ENCODE peak calls at places on chromosomes 12 and 14, in eight cellular contexts. One of them, this sample, is unnamed. For H3K4me1, the result is how much of the 10 kb centered on the place peaks cover.

GRCh38 chr12:57893460-57894353 is 47.2 kb upstream of the CTDSP2 start:
- DNase-seq in thyroid gland: peak
- DNase-seq in lung: peak
- DNase-seq in endodermal cell: peak
- DNase-seq in pancreas: peak
- DNase-seq in mucosa of descending colon: peak
- DNase-seq in testis: peak
- DNase-seq in naive thymus-derived CD4-positive, alpha-beta T cell: no peak
- DNase-seq in this sample: peak

GRCh38 chr12:63882844-63883243 is 38.3 kb downstream of the SRGAP1 start:
- DNase-seq in mucosa of descending colon: no peak
- DNase-seq in pancreas: peak
- DNase-seq in endodermal cell: peak
- DNase-seq in testis: no peak
- DNase-seq in lung: no peak
- DNase-seq in thyroid gland: peak
- DNase-seq in naive thymus-derived CD4-positive, alpha-beta T cell: no peak
- DNase-seq in this sample: peak

GRCh38 chr12:34598851-34599529 is 576.7 kb downstream of the ALG10 start:
- DNase-seq in lung: no peak
- DNase-seq in naive thymus-derived CD4-positive, alpha-beta T cell: no peak
- DNase-seq in testis: no peak
- DNase-seq in mucosa of descending colon: peak
- DNase-seq in thyroid gland: no peak
- DNase-seq in pancreas: no peak
- DNase-seq in endodermal cell: peak
- DNase-seq in this sample: no peak

GRCh38 chr12:90628213-90628612 is 326.8 kb downstream of the CCER1 start:
- DNase-seq in endodermal cell: no peak
- DNase-seq in testis: no peak
- DNase-seq in thyroid gland: no peak
- DNase-seq in lung: no peak
- DNase-seq in pancreas: no peak
- DNase-seq in naive thymus-derived CD4-positive, alpha-beta T cell: no peak
- DNase-seq in mucosa of descending colon: no peak
- DNase-seq in this sample: no peak

GRCh38 chr12:69330475-69331473 is 17.4 kb upstream of the LYZ start:
- DNase-seq in lung: no peak
- DNase-seq in naive thymus-derived CD4-positive, alpha-beta T cell: peak
- DNase-seq in pancreas: peak
- DNase-seq in mucosa of descending colon: peak
- DNase-seq in thyroid gland: peak
- DNase-seq in testis: peak
- DNase-seq in endodermal cell: peak
- DNase-seq in this sample: no peak

GRCh38 chr12:6828671-6829531 is 694 bp downstream of the P3H3 start:
- DNase-seq in testis: peak
- DNase-seq in endodermal cell: peak
- DNase-seq in thyroid gland: peak
- DNase-seq in naive thymus-derived CD4-positive, alpha-beta T cell: peak
- DNase-seq in mucosa of descending colon: peak
- DNase-seq in pancreas: peak
- DNase-seq in lung: no peak
- DNase-seq in this sample: peak

GRCh38 chr14:80260649-80261048 is 49.3 kb upstream of the DIO2 start:
- DNase-seq in lung: no peak
- DNase-seq in testis: no peak
- DNase-seq in mucosa of descending colon: no peak
- DNase-seq in pancreas: no peak
- DNase-seq in thyroid gland: no peak
- DNase-seq in naive thymus-derived CD4-positive, alpha-beta T cell: no peak
- DNase-seq in endodermal cell: no peak
- DNase-seq in this sample: no peak

GRCh38 chr12:27840229-27840999 is 60.4 kb upstream of the MANSC4 start:
- DNase-seq in pancreas: no peak
- DNase-seq in mucosa of descending colon: no peak
- DNase-seq in naive thymus-derived CD4-positive, alpha-beta T cell: no peak
- DNase-seq in thyroid gland: no peak
- DNase-seq in lung: no peak
- DNase-seq in endodermal cell: no peak
- DNase-seq in testis: no peak
- DNase-seq in this sample: no peak

GRCh38 chr12:30939234-30939633 is 12.7 kb downstream of the TSPAN11 start:
- DNase-seq in endodermal cell: peak
- DNase-seq in pancreas: no peak
- DNase-seq in lung: no peak
- DNase-seq in mucosa of descending colon: no peak
- DNase-seq in testis: no peak
- DNase-seq in naive thymus-derived CD4-positive, alpha-beta T cell: no peak
- DNase-seq in thyroid gland: no peak
- DNase-seq in this sample: no peak

DNA sequence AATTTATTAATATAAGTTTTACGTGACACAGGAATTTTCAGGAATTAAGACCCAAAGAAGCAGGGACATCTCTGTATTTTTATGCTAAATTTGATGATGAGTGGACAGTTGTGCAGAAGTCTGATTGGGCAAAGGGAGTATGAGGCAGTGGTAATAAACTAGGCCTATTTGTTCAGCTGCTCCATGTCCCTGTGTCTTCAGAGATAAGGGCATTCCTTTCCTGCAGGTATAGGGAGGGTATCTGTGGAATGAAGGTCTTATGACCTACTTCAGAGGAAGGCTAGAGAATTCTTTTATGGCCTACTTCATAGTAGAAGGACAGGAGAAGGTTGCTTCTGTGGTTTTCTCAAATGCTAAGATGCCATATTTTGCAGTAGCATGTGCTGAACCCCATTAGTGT is 411.0 kb upstream of the RGS6 start:
- DNase-seq in mucosa of descending colon: no peak
- DNase-seq in thyroid gland: no peak
- DNase-seq in pancreas: peak
- DNase-seq in naive thymus-derived CD4-positive, alpha-beta T cell: no peak
- DNase-seq in testis: no peak
- DNase-seq in endodermal cell: no peak
- DNase-seq in lung: no peak
- DNase-seq in this sample: no peak
- H3K4me1 ChIP-seq in mucosa of descending colon: under half
- H3K4me1 ChIP-seq in thyroid gland: under half
- H3K4me1 ChIP-seq in pancreas: under half
- H3K4me1 ChIP-seq in naive thymus-derived CD4-positive, alpha-beta T cell: under half
- H3K4me1 ChIP-seq in testis: under half
- H3K4me1 ChIP-seq in endodermal cell: under half
- H3K4me1 ChIP-seq in lung: under half
- H3K4me1 ChIP-seq in this sample: under half

GRCh38 chr14:24964048-24964447 is 85.9 kb downstream of the STXBP6 start:
- DNase-seq in thyroid gland: no peak
- DNase-seq in mucosa of descending colon: no peak
- DNase-seq in pancreas: no peak
- DNase-seq in lung: no peak
- DNase-seq in endodermal cell: no peak
- DNase-seq in testis: no peak
- DNase-seq in naive thymus-derived CD4-positive, alpha-beta T cell: no peak
- DNase-seq in this sample: no peak
- H3K4me1 ChIP-seq in thyroid gland: half or more
- H3K4me1 ChIP-seq in mucosa of descending colon: under half
- H3K4me1 ChIP-seq in pancreas: under half
- H3K4me1 ChIP-seq in lung: under half
- H3K4me1 ChIP-seq in endodermal cell: under half
- H3K4me1 ChIP-seq in testis: under half
- H3K4me1 ChIP-seq in naive thymus-derived CD4-positive, alpha-beta T cell: under half
- H3K4me1 ChIP-seq in this sample: under half

DNA sequence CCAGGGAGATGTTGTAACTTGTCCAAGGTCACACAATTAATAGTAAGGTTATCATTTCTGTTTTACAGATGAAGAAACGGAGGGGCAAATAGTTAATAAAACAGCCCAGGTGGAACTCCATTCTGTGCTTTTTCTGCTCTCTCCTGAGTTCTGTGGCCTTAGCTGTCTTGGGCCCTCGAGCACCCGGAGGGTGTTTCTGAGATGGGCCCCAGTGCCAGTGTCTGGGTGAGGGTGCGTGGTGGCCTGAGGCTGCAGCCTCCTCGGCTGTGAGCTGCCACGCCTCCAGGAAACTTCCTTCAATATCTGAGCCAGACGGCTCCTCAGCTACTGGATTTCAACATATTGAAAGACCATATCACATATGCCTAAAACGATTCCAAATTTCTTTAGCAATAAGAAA is 74.6 kb upstream of the DICER1 start:
- DNase-seq in pancreas: no peak
- DNase-seq in endodermal cell: no peak
- DNase-seq in thyroid gland: no peak
- DNase-seq in testis: no peak
- DNase-seq in lung: no peak
- DNase-seq in mucosa of descending colon: peak
- DNase-seq in naive thymus-derived CD4-positive, alpha-beta T cell: no peak
- DNase-seq in this sample: no peak
- H3K4me1 ChIP-seq in pancreas: under half
- H3K4me1 ChIP-seq in endodermal cell: under half
- H3K4me1 ChIP-seq in thyroid gland: half or more
- H3K4me1 ChIP-seq in testis: under half
- H3K4me1 ChIP-seq in lung: under half
- H3K4me1 ChIP-seq in mucosa of descending colon: under half
- H3K4me1 ChIP-seq in naive thymus-derived CD4-positive, alpha-beta T cell: under half
- H3K4me1 ChIP-seq in this sample: half or more

GRCh38 chr12:104579716-104580495 is 123.2 kb downstream of the CHST11 start:
- DNase-seq in naive thymus-derived CD4-positive, alpha-beta T cell: no peak
- DNase-seq in lung: no peak
- DNase-seq in thyroid gland: no peak
- DNase-seq in endodermal cell: no peak
- DNase-seq in testis: no peak
- DNase-seq in mucosa of descending colon: no peak
- DNase-seq in pancreas: no peak
- DNase-seq in this sample: no peak

GRCh38 chr12:104576178-104576778 is 119.5 kb downstream of the CHST11 start:
- DNase-seq in naive thymus-derived CD4-positive, alpha-beta T cell: no peak
- DNase-seq in thyroid gland: no peak
- DNase-seq in mucosa of descending colon: no peak
- DNase-seq in pancreas: no peak
- DNase-seq in endodermal cell: no peak
- DNase-seq in testis: no peak
- DNase-seq in lung: no peak
- DNase-seq in this sample: no peak

GRCh38 chr12:104576980-104577925 is 120.5 kb downstream of the CHST11 start:
- DNase-seq in testis: no peak
- DNase-seq in lung: no peak
- DNase-seq in pancreas: no peak
- DNase-seq in endodermal cell: no peak
- DNase-seq in naive thymus-derived CD4-positive, alpha-beta T cell: no peak
- DNase-seq in mucosa of descending colon: no peak
- DNase-seq in thyroid gland: no peak
- DNase-seq in this sample: peak

GRCh38 chr12:104581000-104581570 is 124.3 kb downstream of the CHST11 start:
- DNase-seq in lung: no peak
- DNase-seq in endodermal cell: no peak
- DNase-seq in mucosa of descending colon: no peak
- DNase-seq in testis: no peak
- DNase-seq in naive thymus-derived CD4-positive, alpha-beta T cell: no peak
- DNase-seq in pancreas: no peak
- DNase-seq in thyroid gland: no peak
- DNase-seq in this sample: no peak

GRCh38 chr12:104578453-104578852 is 121.7 kb downstream of the CHST11 start:
- DNase-seq in naive thymus-derived CD4-positive, alpha-beta T cell: no peak
- DNase-seq in lung: no peak
- DNase-seq in testis: no peak
- DNase-seq in pancreas: no peak
- DNase-seq in endodermal cell: peak
- DNase-seq in thyroid gland: no peak
- DNase-seq in mucosa of descending colon: no peak
- DNase-seq in this sample: no peak
- H3K4me1 ChIP-seq in naive thymus-derived CD4-positive, alpha-beta T cell: under half
- H3K4me1 ChIP-seq in lung: under half
- H3K4me1 ChIP-seq in testis: under half
- H3K4me1 ChIP-seq in pancreas: under half
- H3K4me1 ChIP-seq in endodermal cell: under half
- H3K4me1 ChIP-seq in thyroid gland: under half
- H3K4me1 ChIP-seq in mucosa of descending colon: under half
- H3K4me1 ChIP-seq in this sample: under half

DNA sequence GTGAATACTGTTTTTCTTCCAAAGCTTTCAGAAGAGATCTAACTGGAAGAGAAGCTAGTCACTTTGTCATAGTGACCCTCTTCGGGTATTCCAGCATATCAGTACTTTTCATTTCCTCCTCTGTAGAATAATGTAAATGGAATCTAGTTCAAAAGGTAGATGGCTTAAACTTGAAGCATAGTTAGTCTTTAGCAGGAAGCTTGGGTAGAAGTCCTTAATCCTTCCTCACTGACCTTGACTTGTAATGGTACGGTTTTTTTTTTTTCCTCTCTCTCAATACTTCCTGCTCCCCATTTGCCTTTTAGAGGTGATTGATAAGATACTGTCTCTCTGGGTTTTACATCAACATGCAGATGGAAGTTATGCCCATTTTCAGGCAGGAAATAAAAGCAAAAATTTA is 1.7 kb downstream of the FBXO34 start:
- DNase-seq in lung: no peak
- DNase-seq in naive thymus-derived CD4-positive, alpha-beta T cell: no peak
- DNase-seq in mucosa of descending colon: no peak
- DNase-seq in endodermal cell: no peak
- DNase-seq in testis: no peak
- DNase-seq in thyroid gland: no peak
- DNase-seq in pancreas: no peak
- DNase-seq in this sample: no peak
- H3K4me1 ChIP-seq in lung: under half
- H3K4me1 ChIP-seq in naive thymus-derived CD4-positive, alpha-beta T cell: under half
- H3K4me1 ChIP-seq in mucosa of descending colon: under half
- H3K4me1 ChIP-seq in endodermal cell: under half
- H3K4me1 ChIP-seq in testis: under half
- H3K4me1 ChIP-seq in thyroid gland: half or more
- H3K4me1 ChIP-seq in pancreas: under half
- H3K4me1 ChIP-seq in this sample: under half

GRCh38 chr14:20419404-20419803 is 6.1 kb upstream of the TEP1 start:
- DNase-seq in testis: no peak
- DNase-seq in thyroid gland: no peak
- DNase-seq in lung: no peak
- DNase-seq in endodermal cell: no peak
- DNase-seq in naive thymus-derived CD4-positive, alpha-beta T cell: no peak
- DNase-seq in mucosa of descending colon: no peak
- DNase-seq in pancreas: no peak
- DNase-seq in this sample: no peak
- H3K4me1 ChIP-seq in testis: under half
- H3K4me1 ChIP-seq in thyroid gland: under half
- H3K4me1 ChIP-seq in lung: under half
- H3K4me1 ChIP-seq in endodermal cell: under half
- H3K4me1 ChIP-seq in naive thymus-derived CD4-positive, alpha-beta T cell: under half
- H3K4me1 ChIP-seq in mucosa of descending colon: half or more
- H3K4me1 ChIP-seq in pancreas: under half
- H3K4me1 ChIP-seq in this sample: under half